ENCODE peak calls at places on chromosomes 6 and 20, in nine cellular contexts. W, A, C, B, N, Z, Q, M and D are unnamed samples.

GRCh38 chr6:148700047-148700712 is 46.6 kb upstream of the UST start:
- DNase-seq in B (no peak), Q (no peak), C (no peak), Z (no peak), M (no peak), A (no peak), N (no peak), W (no peak), D (no peak)

GRCh38 chr6:163459536-163459935 is 45.0 kb downstream of the QKI start:
- DNase-seq in A (no peak), N (peak; percentile 55), Q (no peak), M (no peak), Z (no peak), C (no peak), W (no peak), B (no peak), D (no peak)

GRCh38 chr6:69841862-69842261 is 24.5 kb upstream of the COL19A1 start:
- DNase-seq in B (no peak), C (no peak), A (no peak), N (no peak), Q (no peak), M (no peak), Z (no peak), W (no peak), D (no peak)

GRCh38 chr6:169824021-169824420 is 72.6 kb downstream of the ERMARD start:
- DNase-seq in W (no peak), B (no peak), N (no peak), A (no peak), M (no peak), Q (no peak), C (no peak), Z (no peak), D (no peak)

GRCh38 chr20:2751347-2751867 is 49.0 kb downstream of the CPXM1 start:
- DNase-seq in Q (no peak), N (no peak), Z (no peak), W (no peak), B (no peak), A (no peak), C (no peak), M (no peak), D (peak; percentile 11)

GRCh38 chr6:37503486-37503980 is 3.8 kb upstream of the CCDC167 start:
- DNase-seq in C (no peak), B (no peak), Q (no peak), M (no peak), Z (no peak), W (no peak), A (peak; percentile 11), N (no peak), D (no peak)

GRCh38 chr20:43537921-43538854 is 20.6 kb upstream of the SGK2 start:
- DNase-seq in M (peak; percentile 31), B (peak; percentile 77), A (peak; percentile 63), Q (peak; percentile 58), C (peak; percentile 71), Z (peak; percentile 51), N (peak; percentile 60), W (peak; percentile 54), D (peak; percentile 77)

GRCh38 chr6:77324851-77325250 is 138.4 kb downstream of the HTR1B start:
- DNase-seq in Z (no peak), N (no peak), B (no peak), C (no peak), W (no peak), M (no peak), Q (no peak), A (no peak), D (no peak)

GRCh38 chr20:38604873-38605303 is 3.3 kb downstream of the ARHGAP40 start:
- DNase-seq in M (no peak), W (no peak), Q (peak; percentile 92), B (no peak), Z (no peak), N (peak; percentile 30), C (no peak), A (no peak), D (no peak)

GRCh38 chr6:16130932-16131387 is 2.1 kb downstream of the MYLIP start:
- DNase-seq in B (no peak), Q (peak; percentile 55), M (peak; percentile 67), Z (peak; percentile 56), N (peak; percentile 84), W (no peak), C (no peak), A (no peak), D (no peak)

GRCh38 chr6:72132425-72132824 is 246.1 kb downstream of the RIMS1 start:
- DNase-seq in C (no peak), Z (no peak), A (no peak), B (no peak), W (no peak), M (no peak), Q (peak; percentile 73), N (no peak), D (no peak)

GRCh38 chr20:53887973-53888372 is 182.4 kb downstream of the BCAS1 start:
- DNase-seq in Z (no peak), B (no peak), M (no peak), N (no peak), A (no peak), C (no peak), Q (no peak), W (no peak), D (no peak)

GRCh38 chr6:54366647-54367327 is 58.5 kb downstream of the TINAG start:
- DNase-seq in Q (peak; percentile 59), C (no peak), B (no peak), N (peak; percentile 42), M (no peak), W (no peak), Z (no peak), A (no peak), D (no peak)

GRCh38 chr20:40991181-40991889 is 37.3 kb upstream of the TOP1 start:
- DNase-seq in W (no peak), A (peak; percentile 60), Z (peak; percentile 40), B (no peak), Q (peak; percentile 16), M (peak; percentile 17), C (peak; percentile 65), N (no peak), D (no peak)

GRCh38 chr6:34381086-34381485 is 11.4 kb downstream of the NUDT3 start:
- DNase-seq in B (no peak), M (no peak), N (no peak), C (no peak), W (no peak), A (no peak), Q (peak; percentile 14), Z (no peak), D (no peak)

GRCh38 chr20:24951536-24952047 is 2.5 kb downstream of the CST7 start:
- DNase-seq in W (no peak), N (no peak), B (no peak), M (no peak), Q (no peak), A (no peak), C (peak; percentile 54), Z (no peak), D (peak; percentile 11)

GRCh38 chr20:59724457-59725366 is 120.4 kb downstream of the PHACTR3 start:
- DNase-seq in B (no peak), N (no peak), M (no peak), W (no peak), Z (no peak), Q (no peak), A (no peak), C (peak; percentile 46), D (no peak)
- H3K4me3 ChIP-seq in B (no peak overlapping the region), N (no peak overlapping the region), M (no peak overlapping the region), W (no peak overlapping the region), Z (no peak overlapping the region), Q (no peak overlapping the region), A (no peak overlapping the region), C (no peak overlapping the region), D (no peak overlapping the region)

GRCh38 chr20:37194616-37195015 is 15.3 kb upstream of the MROH8 start:
- DNase-seq in W (no peak), B (no peak), M (peak; percentile 28), A (no peak), N (no peak), C (no peak), Z (no peak), Q (no peak), D (no peak)
- H3K4me3 ChIP-seq in W (no peak overlapping the region), B (no peak overlapping the region), M (no peak overlapping the region), A (no peak overlapping the region), N (no peak overlapping the region), C (no peak overlapping the region), Z (no peak overlapping the region), Q (no peak overlapping the region), D (no peak overlapping the region)

GRCh38 chr20:50320005-50320909 is 129.6 kb downstream of the CEBPB start:
- DNase-seq in B (no peak), A (peak; percentile 45), N (no peak), Z (no peak), M (no peak), C (peak; percentile 60), Q (no peak), W (no peak), D (no peak)

GRCh38 chr20:50321797-50322480 is 131.3 kb downstream of the CEBPB start:
- DNase-seq in Z (peak; percentile 66), N (peak; percentile 69), Q (peak; percentile 66), A (peak; percentile 80), B (no peak), M (no peak), C (peak; percentile 83), W (no peak), D (no peak)

GRCh38 chr20:50323209-50323608 is 132.6 kb downstream of the CEBPB start:
- DNase-seq in A (no peak), C (peak; percentile 25), B (no peak), M (no peak), W (no peak), Z (no peak), N (peak; percentile 19), Q (no peak), D (no peak)

GRCh38 chr20:50322703-50323131 is 132.1 kb downstream of the CEBPB start:
- DNase-seq in Q (no peak), B (no peak), M (no peak), A (no peak), C (peak; percentile 20), Z (no peak), W (no peak), N (no peak), D (no peak)

DNA sequence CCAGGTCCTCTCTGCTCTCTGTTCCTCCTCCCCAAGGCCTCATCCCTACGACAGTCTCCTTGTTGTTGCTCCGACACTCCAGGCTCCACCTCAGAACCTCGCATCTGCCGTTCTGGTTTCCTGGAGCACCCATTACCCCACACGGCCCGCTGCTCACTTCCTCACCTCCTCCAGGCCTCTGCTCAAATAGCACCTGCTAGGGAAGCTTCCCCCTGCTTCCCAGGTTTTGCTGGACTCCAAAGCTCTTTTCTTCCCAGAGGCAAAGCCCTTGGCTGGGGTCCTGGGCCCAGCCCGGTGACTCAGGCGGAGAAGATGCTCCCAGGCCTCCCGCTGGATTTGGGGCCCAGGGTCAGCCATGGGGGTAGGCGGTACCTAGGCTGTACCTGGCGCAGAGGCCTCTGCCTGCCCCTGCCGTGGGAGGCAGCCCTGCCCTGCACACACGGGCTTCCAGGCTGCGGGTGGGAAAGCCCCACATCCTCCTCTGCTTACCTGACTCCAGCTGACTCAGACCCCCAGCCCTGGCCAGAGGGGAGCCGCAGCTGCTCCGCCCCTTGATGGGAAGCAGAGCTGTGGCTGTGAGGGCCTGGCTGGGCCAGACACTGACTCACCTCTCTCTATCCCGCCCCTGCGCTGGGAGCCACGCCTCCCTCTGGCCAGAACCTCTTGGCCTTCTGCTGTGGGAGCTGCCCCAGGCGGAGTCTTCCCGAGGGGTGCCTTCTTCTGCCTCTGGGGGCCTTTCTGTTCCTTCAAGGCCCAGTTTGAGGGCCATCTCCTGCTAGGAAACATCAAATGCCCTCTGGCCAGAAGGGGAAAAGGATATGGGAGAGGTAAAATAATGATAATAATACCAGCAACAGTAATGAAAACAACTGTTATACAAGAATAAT is 130.5 kb downstream of the CEBPB start:
- DNase-seq in C (peak; percentile 96), Z (peak; percentile 90), N (peak; percentile 97), A (peak; percentile 93), Q (peak; percentile 99), B (peak; percentile 90), W (peak; percentile 85), M (no peak), D (peak; percentile 90)
- H3K4me3 ChIP-seq in C (peak overlapping the region; percentile 48), Z (peak overlapping the region; percentile 8), N (peak overlapping the region; percentile 24), A (peak overlapping the region; percentile 49), Q (peak overlapping the region; percentile 38), B (peak overlapping the region; percentile 34), W (no peak overlapping the region), M (no peak overlapping the region), D (no peak overlapping the region)

GRCh38 chr20:7078804-7079203 is 311.3 kb downstream of the BMP2 start:
- DNase-seq in Q (no peak), A (no peak), N (no peak), C (no peak), M (no peak), Z (no peak), W (no peak), B (no peak), D (no peak)
- H3K4me3 ChIP-seq in Q (no peak overlapping the region), A (no peak overlapping the region), N (no peak overlapping the region), C (no peak overlapping the region), M (no peak overlapping the region), Z (no peak overlapping the region), W (no peak overlapping the region), B (no peak overlapping the region), D (no peak overlapping the region)